ENCODE peak calls at places on chromosomes 12 and 14, in five cellular contexts. F, O, E, Z and Q are unnamed samples.

GRCh38 chr12:82470906-82471512 is 112.7 kb downstream of the METTL25 start:
- DNase-seq in F (no peak), O (no peak), E (no peak), Z (no peak), Q (no peak)

GRCh38 chr14:84969501-84969900 is 560.4 kb upstream of the FLRT2 start:
- DNase-seq in F (no peak), O (no peak), E (no peak), Z (no peak), Q (peak)

GRCh38 chr12:71190822-71191221 is 33.0 kb upstream of the TSPAN8 start:
- DNase-seq in F (no peak), O (no peak), E (no peak), Z (no peak), Q (no peak)

GRCh38 chr12:109153711-109154434 is 37.5 kb downstream of the ACACB start:
- DNase-seq in F (no peak), O (peak), E (no peak), Z (no peak), Q (peak)

GRCh38 chr12:116508145-116509121 is 50.7 kb upstream of the MAP1LC3B2 start:
- DNase-seq in F (no peak), O (peak), E (peak), Z (peak), Q (no peak)

GRCh38 chr14:50977863-50978520 is 33.7 kb upstream of the PYGL start:
- DNase-seq in F (no peak), O (no peak), E (no peak), Z (no peak), Q (no peak)

GRCh38 chr14:24144451-24144850 is 2.0 kb downstream of the PSME2 start:
- DNase-seq in F (no peak), O (no peak), E (no peak), Z (no peak), Q (no peak)

GRCh38 chr12:108363165-108363564 is 24.1 kb upstream of the CMKLR1 start:
- DNase-seq in F (no peak), O (no peak), E (no peak), Z (no peak), Q (no peak)

GRCh38 chr14:56073783-56074182 is 44.4 kb upstream of the PELI2 start:
- DNase-seq in F (no peak), O (no peak), E (no peak), Z (no peak), Q (no peak)

GRCh38 chr14:21987937-21988336 is 314.3 kb upstream of the OR4E1 start:
- DNase-seq in F (peak), O (no peak), E (no peak), Z (no peak), Q (peak)